ENCODE peak calls at places on chromosomes 2 and 18, in eight cellular contexts. B, U, K, D, W, H, Y and G are unnamed samples.

GRCh38 chr2:7881038-7881437 is 800.8 kb upstream of the ID2 start:
- DNase-seq in B (no peak), U (no peak), K (no peak), D (no peak), W (no peak), H (no peak), Y (peak), G (no peak)

GRCh38 chr18:5461056-5461455 is 82.7 kb downstream of the EPB41L3 start:
- DNase-seq in B (no peak), U (no peak), K (no peak), D (no peak), W (no peak), H (no peak), Y (peak), G (no peak)

GRCh38 chr2:127293386-127293757 is 572 bp downstream of the ERCC3 start:
- DNase-seq in B (no peak), U (no peak), K (no peak), D (no peak), W (no peak), H (no peak), Y (no peak), G (no peak)

GRCh38 chr2:136253288-136254004 is 135.5 kb upstream of the CXCR4 start:
- DNase-seq in B (no peak), U (no peak), K (peak), D (peak), W (no peak), H (no peak), Y (no peak), G (no peak)

GRCh38 chr2:120763516-120763915 is 27.8 kb downstream of the GLI2 start:
- DNase-seq in B (no peak), U (no peak), K (no peak), D (no peak), W (peak), H (no peak), Y (no peak), G (no peak)

GRCh38 chr2:205684871-205685313 is 2.6 kb downstream of the NRP2 start:
- DNase-seq in B (no peak), U (no peak), K (no peak), D (no peak), W (no peak), H (no peak), Y (peak), G (no peak)

GRCh38 chr18:26304511-26304910 is 78.3 kb downstream of the TAF4B start:
- DNase-seq in B (no peak), U (no peak), K (no peak), D (no peak), W (no peak), H (no peak), Y (no peak), G (no peak)

GRCh38 chr18:8480506-8481328 is 128.5 kb upstream of the RAB12 start:
- DNase-seq in B (no peak), U (no peak), K (peak), D (peak), W (no peak), H (no peak), Y (peak), G (peak)

GRCh38 chr2:149715005-149715592 is 127.5 kb upstream of the MMADHC start:
- DNase-seq in B (peak), U (no peak), K (no peak), D (no peak), W (no peak), H (no peak), Y (peak), G (peak)

GRCh38 chr2:30192327-30192726 is 39.0 kb upstream of the LBH start:
- DNase-seq in B (peak), U (no peak), K (no peak), D (no peak), W (no peak), H (no peak), Y (no peak), G (no peak)

GRCh38 chr2:162116372-162116771 is 35.7 kb downstream of the GCG start:
- DNase-seq in B (no peak), U (no peak), K (no peak), D (no peak), W (no peak), H (no peak), Y (no peak), G (no peak)

GRCh38 chr2:31246184-31246852 is 12.4 kb downstream of the EHD3 start:
- DNase-seq in B (no peak), U (no peak), K (no peak), D (no peak), W (no peak), H (no peak), Y (peak), G (no peak)

GRCh38 chr18:8673276-8674209 is 31.8 kb upstream of the MTCL1 start:
- DNase-seq in B (no peak), U (no peak), K (no peak), D (no peak), W (no peak), H (no peak), Y (peak), G (peak)

GRCh38 chr2:24163186-24163585 is 11.7 kb upstream of the FAM228A start:
- DNase-seq in B (no peak), U (no peak), K (no peak), D (no peak), W (no peak), H (no peak), Y (no peak), G (no peak)

GRCh38 chr18:75375341-75375740 is 52.2 kb downstream of the SMIM21 start:
- DNase-seq in B (no peak), U (no peak), K (no peak), D (no peak), W (no peak), H (no peak), Y (no peak), G (no peak)

GRCh38 chr2:131104487-131105155 is 515 bp upstream of the PLEKHB2 start:
- DNase-seq in B (peak), U (peak), K (peak), D (peak), W (peak), H (peak), Y (peak), G (peak)

GRCh38 chr2:236764716-236765115 is 195.1 kb downstream of the ACKR3 start:
- DNase-seq in B (no peak), U (no peak), K (no peak), D (no peak), W (no peak), H (no peak), Y (no peak), G (no peak)

GRCh38 chr18:38445485-38446145 is 880.0 kb upstream of the CELF4 start:
- DNase-seq in B (no peak), U (no peak), K (no peak), D (no peak), W (no peak), H (no peak), Y (no peak), G (no peak)

DNA sequence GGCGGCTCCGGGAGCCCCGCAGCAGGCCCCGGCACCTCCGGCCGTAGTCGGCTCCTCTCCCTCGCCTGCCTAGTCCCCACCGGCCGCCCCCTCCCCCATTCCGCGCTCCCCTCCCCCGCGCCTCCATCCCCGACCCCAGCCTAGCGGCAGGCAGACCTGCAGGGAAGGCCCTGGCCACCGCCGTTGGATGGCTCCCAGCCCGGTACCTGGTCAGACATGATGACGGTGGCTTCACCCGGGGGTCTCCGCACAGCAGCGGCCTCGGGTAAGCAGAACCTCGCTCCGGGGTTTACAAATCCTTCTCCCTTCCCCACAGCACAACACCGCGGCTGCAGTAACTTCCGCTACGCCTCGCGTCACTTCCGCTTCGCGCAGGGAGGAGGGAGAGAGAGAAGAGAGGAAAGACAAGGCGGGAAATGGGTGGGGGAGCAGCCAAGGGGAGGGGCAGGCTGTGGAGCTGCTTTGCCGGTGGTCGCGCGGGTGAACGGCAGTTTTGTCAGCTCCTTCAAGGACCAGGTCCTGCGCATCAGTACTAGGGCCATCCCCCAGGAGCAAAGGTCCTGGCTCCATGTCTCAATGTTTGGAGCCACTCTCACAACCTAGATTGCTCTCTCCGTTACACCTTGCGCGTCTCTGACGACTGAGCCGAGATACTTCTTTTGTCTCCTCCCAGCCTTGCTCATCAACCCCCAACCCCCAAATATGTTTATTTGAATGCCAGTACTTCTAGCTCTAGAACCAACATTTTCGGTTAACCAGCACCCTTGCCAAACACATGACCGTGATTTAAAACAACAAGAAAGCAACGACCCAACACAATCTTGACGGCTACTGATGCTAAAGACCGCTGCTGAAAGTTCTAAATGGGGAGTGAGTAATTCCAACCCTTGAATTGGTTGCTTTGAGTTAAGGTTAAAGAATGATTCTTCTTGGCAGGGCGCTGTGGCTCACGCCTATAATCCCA is at the start of gene SUMO1:
- DNase-seq in B (peak), U (peak), K (peak), D (peak), W (peak), H (peak), Y (peak), G (peak)
- TF ChIP-seq POLR2A in B (peak), U (peak), K (peak), D (peak), W (no peak), H (peak), Y (no peak), G (peak)

GRCh38 chr2:198776616-198777406 is 680.9 kb downstream of the SATB2 start:
- DNase-seq in B (no peak), U (no peak), K (no peak), D (no peak), W (no peak), H (no peak), Y (no peak), G (no peak)

GRCh38 chr2:198774576-198774975 is 683.2 kb downstream of the SATB2 start:
- DNase-seq in B (no peak), U (no peak), K (no peak), D (no peak), W (no peak), H (no peak), Y (no peak), G (no peak)

DNA sequence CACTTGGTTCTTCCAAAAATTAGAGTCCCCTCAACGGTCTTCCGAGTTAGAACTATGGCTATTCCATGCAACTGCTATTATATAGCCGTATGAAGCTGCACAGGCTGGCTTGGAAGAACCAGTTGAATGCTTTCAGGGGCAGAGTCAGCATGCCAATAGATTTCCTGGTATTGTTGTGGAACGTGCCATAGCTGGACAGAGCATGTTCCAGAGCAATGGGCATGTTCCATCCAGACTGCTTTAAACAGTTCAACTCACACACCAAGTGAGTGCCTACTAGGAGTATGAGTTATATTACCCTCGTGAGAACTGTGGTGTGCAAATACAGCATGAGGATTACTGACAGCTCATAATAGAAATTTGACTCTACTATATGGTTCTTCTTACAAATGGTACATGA is 682.0 kb downstream of the SATB2 start:
- DNase-seq in B (no peak), U (no peak), K (no peak), D (no peak), W (no peak), H (no peak), Y (no peak), G (no peak)
- TF ChIP-seq POLR2A in B (no peak), U (no peak), K (no peak), D (no peak), W (no peak), H (no peak), Y (no peak), G (no peak)

DNA sequence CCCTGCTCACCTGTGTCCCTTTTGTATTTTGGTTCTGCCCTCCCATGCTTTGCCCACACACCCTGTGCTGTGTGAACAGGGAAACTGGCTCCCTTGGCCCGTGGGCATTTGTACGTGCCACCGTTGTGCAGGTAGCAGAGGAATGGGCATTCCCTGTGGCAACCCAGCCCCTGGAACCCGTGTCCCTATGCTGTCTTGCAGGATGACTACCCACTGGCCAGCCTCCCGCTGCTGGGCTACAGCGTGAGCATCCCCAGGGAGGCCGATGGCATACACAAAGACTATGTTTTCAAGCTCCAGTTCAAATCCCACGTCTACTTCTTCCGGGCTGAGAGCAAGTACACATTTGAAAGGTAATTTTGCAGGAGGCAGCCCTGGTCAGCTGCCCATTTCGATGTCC is 15.3 kb downstream of the STK25 start:
- DNase-seq in B (no peak), U (no peak), K (no peak), D (no peak), W (no peak), H (no peak), Y (no peak), G (no peak)
- TF ChIP-seq POLR2A in B (no peak), U (no peak), K (no peak), D (no peak), W (no peak), H (no peak), Y (no peak), G (no peak)

GRCh38 chr2:45567288-45567963 is 43.6 kb downstream of the SRBD1 start:
- DNase-seq in B (no peak), U (no peak), K (no peak), D (no peak), W (no peak), H (no peak), Y (no peak), G (no peak)
- TF ChIP-seq POLR2A in B (no peak), U (no peak), K (no peak), D (no peak), W (no peak), H (no peak), Y (no peak), G (no peak)

DNA sequence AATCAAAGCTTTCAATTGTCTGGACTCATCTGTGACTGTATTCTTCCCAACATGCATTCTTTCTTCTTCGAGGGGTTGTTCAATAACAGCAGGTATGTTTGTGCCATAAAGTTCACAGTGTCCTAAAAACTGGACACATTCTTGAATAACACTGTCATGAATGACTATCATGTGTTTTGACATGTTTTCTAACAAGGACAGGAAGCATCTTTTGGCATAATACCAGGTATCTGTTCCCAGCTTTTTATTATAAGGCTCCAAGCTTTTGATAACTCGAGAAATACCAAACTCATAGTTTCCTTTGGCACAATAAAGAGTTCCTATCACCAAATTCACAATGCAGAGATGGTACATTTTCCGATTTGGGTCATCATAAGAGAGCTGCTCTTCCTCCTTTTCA is 224.2 kb downstream of the AGPS start:
- DNase-seq in B (no peak), U (no peak), K (no peak), D (no peak), W (no peak), H (no peak), Y (no peak), G (no peak)
- TF ChIP-seq POLR2A in B (no peak), U (no peak), K (no peak), D (no peak), W (no peak), H (no peak), Y (no peak), G (no peak)

GRCh38 chr2:217875138-217875537 is 127.7 kb downstream of the TNS1 start:
- DNase-seq in B (no peak), U (no peak), K (no peak), D (no peak), W (no peak), H (no peak), Y (no peak), G (no peak)

GRCh38 chr2:217878865-217879595 is 123.8 kb downstream of the TNS1 start:
- DNase-seq in B (no peak), U (no peak), K (no peak), D (no peak), W (no peak), H (no peak), Y (no peak), G (no peak)

GRCh38 chr2:217875556-217876252 is 127.1 kb downstream of the TNS1 start:
- DNase-seq in B (no peak), U (no peak), K (no peak), D (no peak), W (no peak), H (no peak), Y (peak), G (no peak)

GRCh38 chr2:217877866-217878265 is 124.9 kb downstream of the TNS1 start:
- DNase-seq in B (no peak), U (no peak), K (no peak), D (no peak), W (no peak), H (no peak), Y (no peak), G (no peak)

GRCh38 chr2:217876253-217876570 is 126.6 kb downstream of the TNS1 start:
- DNase-seq in B (no peak), U (no peak), K (no peak), D (no peak), W (no peak), H (no peak), Y (no peak), G (no peak)
- TF ChIP-seq POLR2A in B (no peak), U (no peak), K (no peak), D (no peak), W (no peak), H (no peak), Y (no peak), G (no peak)

DNA sequence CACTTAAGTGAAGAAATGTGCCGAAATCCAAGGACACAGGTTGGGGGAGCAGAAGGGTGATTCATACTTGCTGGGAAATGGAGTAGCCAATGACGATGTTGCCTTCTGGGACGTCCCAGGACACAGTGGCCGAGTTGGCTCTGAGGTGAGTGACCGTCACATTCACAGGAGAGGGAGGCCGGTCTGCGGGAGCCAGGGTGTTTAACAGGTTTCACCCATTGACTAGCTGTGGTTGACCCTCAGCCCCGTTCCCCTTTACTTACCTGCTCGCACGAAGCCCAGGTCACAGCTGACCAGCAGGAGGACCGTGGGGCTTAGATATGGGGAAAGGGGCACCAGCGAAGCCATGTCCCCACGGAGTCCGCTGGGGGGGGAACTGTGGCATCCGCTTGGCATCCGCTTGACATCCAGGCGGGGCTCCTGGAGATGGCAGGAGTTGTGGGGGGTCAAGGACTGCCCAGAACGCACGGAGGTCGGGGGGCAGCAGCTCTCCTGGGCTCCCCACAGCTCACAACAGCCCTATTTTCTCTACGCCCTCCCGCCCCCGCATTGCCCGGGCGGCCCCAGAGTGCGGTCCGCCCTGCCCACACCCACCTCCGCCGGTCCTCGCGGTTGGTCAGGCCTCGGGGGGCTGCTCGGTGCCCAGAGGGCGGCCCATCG is 586 bp downstream of the FNDC4 start:
- DNase-seq in B (peak), U (no peak), K (peak), D (peak), W (no peak), H (no peak), Y (peak), G (no peak)
- TF ChIP-seq POLR2A in B (no peak), U (no peak), K (peak), D (no peak), W (peak), H (no peak), Y (no peak), G (no peak)

DNA sequence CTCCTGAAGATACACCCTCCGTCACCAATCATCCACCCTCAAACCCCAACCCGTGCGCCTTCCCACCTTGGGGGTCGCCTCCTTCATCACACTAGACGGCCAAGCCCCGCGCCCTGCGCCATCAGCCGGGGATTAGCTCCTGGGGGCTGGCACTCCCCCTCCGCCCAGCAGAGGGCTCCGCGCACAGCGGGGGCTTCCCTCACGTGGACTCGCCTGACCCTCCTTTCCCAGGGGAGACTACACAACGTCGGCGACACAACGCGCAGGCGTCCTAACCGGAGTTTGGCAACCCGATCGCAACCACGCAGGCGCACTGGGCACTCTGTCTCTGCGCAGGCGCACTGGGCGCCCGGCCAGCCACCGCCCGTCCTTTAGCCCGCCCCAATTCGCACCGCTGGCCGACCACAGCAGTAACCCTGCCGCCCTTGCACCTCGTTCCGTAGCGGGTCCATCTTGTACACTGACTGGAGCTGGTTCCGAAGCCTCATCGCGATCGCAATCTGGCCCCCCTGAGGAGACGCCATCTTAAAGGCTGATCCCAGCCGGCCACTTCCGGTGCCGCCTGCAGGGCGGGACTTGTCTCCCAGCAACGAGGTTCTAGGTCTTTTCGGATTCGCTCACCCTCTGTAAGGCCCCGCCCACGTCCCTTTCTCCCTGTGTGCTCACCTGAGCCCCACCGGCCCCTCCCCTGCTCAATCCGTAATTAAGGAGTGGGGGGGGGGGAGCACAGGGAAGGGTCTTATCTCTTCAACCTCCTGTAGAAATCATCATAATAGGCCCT is at the start of gene PCGF1:
- DNase-seq in B (peak), U (peak), K (peak), D (peak), W (peak), H (peak), Y (peak), G (peak)
- TF ChIP-seq POLR2A in B (peak), U (peak), K (peak), D (peak), W (peak), H (peak), Y (peak), G (peak)